ENCODE peak calls at places on chromosomes 7 and 10, in ten cellular contexts. H is psoas muscle; P is SK-MEL-5; D is fibroblast of lung; V is NCI-H187; R is Kasumi-1; T is NCI-H2081; O is GM03348; M is Caco-2; E is effector memory CD4-positive, alpha-beta T cell. B is an unnamed sample.

GRCh38 chr10:58570307-58570723 is 57.6 kb downstream of the BICC1 start:
- DNase-seq in H (peak), P (no peak), D (peak), V (no peak), R (no peak), T (no peak), O (peak), M (no peak), E (no peak), B (peak)

GRCh38 chr10:84302223-84302622 is 26.2 kb upstream of the CCSER2 start:
- DNase-seq in H (no peak), P (no peak), D (no peak), V (no peak), R (no peak), T (no peak), O (no peak), M (no peak), E (no peak), B (no peak)

GRCh38 chr10:11279286-11279685 is 261.6 kb downstream of the CELF2 start:
- DNase-seq in H (no peak), P (no peak), D (no peak), V (no peak), R (no peak), T (no peak), O (no peak), M (no peak), E (no peak), B (no peak)

GRCh38 chr10:129914960-129915359 is 49.1 kb downstream of the EBF3 start:
- DNase-seq in H (no peak), P (no peak), D (no peak), V (no peak), R (no peak), T (no peak), O (no peak), M (no peak), E (no peak), B (no peak)

GRCh38 chr10:59954296-59954695 is 47.9 kb upstream of the CCDC6 start:
- DNase-seq in H (no peak), P (no peak), D (no peak), V (no peak), R (no peak), T (no peak), O (no peak), M (no peak), E (no peak), B (no peak)

GRCh38 chr7:39950473-39951155 is 558 bp downstream of the CDK13 start:
- DNase-seq in H (peak), P (peak), D (peak), V (no peak), R (peak), T (peak), O (peak), M (peak), E (peak), B (no peak)

GRCh38 chr10:90947025-90947960 is 26.4 kb upstream of the ANKRD1 start:
- DNase-seq in H (no peak), P (no peak), D (no peak), V (no peak), R (peak), T (no peak), O (no peak), M (peak), E (no peak), B (no peak)

GRCh38 chr10:102300289-102300843 is 55.0 kb downstream of the GBF1 start:
- DNase-seq in H (no peak), P (no peak), D (peak), V (no peak), R (no peak), T (no peak), O (peak), M (no peak), E (no peak), B (peak)

GRCh38 chr10:71725998-71726672 is 6.6 kb upstream of the C10orf105 start:
- DNase-seq in H (no peak), P (peak), D (peak), V (no peak), R (peak), T (no peak), O (peak), M (peak), E (peak), B (no peak)

GRCh38 chr10:6114299-6114698 is 25.5 kb downstream of the RBM17 start:
- DNase-seq in H (no peak), P (no peak), D (no peak), V (no peak), R (no peak), T (no peak), O (no peak), M (no peak), E (no peak), B (no peak)

GRCh38 chr7:110534241-110534931 is 556.5 kb upstream of the LRRN3 start:
- DNase-seq in H (no peak), P (no peak), D (peak), V (no peak), R (no peak), T (no peak), O (peak), M (no peak), E (no peak), B (peak)

GRCh38 chr7:134954197-134955082 is 31.9 kb upstream of the AGBL3 start:
- DNase-seq in H (no peak), P (peak), D (peak), V (no peak), R (peak), T (peak), O (peak), M (no peak), E (no peak), B (no peak)

GRCh38 chr10:107708981-107709380 is 544.5 kb upstream of the SORCS1 start:
- DNase-seq in H (no peak), P (no peak), D (no peak), V (no peak), R (no peak), T (no peak), O (no peak), M (no peak), E (no peak), B (no peak)

GRCh38 chr7:103307487-103308231 is 10.4 kb downstream of the PMPCB start:
- DNase-seq in H (no peak), P (no peak), D (no peak), V (no peak), R (no peak), T (no peak), O (no peak), M (no peak), E (no peak), B (no peak)

GRCh38 chr7:112882022-112882421 is 91.8 kb upstream of the TMEM168 start:
- DNase-seq in H (no peak), P (no peak), D (no peak), V (no peak), R (no peak), T (no peak), O (no peak), M (no peak), E (no peak), B (no peak)

GRCh38 chr10:24962998-24963397 is 10.6 kb upstream of the PRTFDC1 start:
- DNase-seq in H (no peak), P (no peak), D (peak), V (no peak), R (no peak), T (no peak), O (no peak), M (peak), E (no peak), B (no peak)

GRCh38 chr7:899806-900205 is 23.5 kb downstream of the GET4 start:
- DNase-seq in H (no peak), P (no peak), D (no peak), V (no peak), R (no peak), T (no peak), O (no peak), M (no peak), E (no peak), B (no peak)

GRCh38 chr10:86899670-86900276 is 57.6 kb downstream of the MMRN2 start:
- DNase-seq in H (peak), P (peak), D (peak), V (no peak), R (peak), T (peak), O (peak), M (peak), E (no peak), B (peak)

GRCh38 chr7:100546868-100547800 is 8.1 kb downstream of the AGFG2 start:
- DNase-seq in H (no peak), P (no peak), D (no peak), V (no peak), R (no peak), T (peak), O (no peak), M (no peak), E (no peak), B (no peak)

GRCh38 chr7:51180092-51180491 is 136.5 kb downstream of the COBL start:
- DNase-seq in H (no peak), P (no peak), D (no peak), V (no peak), R (no peak), T (no peak), O (no peak), M (no peak), E (no peak), B (no peak)

GRCh38 chr10:95651346-95652115 is 5.0 kb downstream of the ALDH18A1 start:
- DNase-seq in H (no peak), P (no peak), D (no peak), V (no peak), R (no peak), T (no peak), O (no peak), M (no peak), E (no peak), B (no peak)